ENCODE peak calls at places on chromosomes 16 and 17, in seven cellular contexts. C, U, B, I, F, K and V are unnamed samples.

GRCh38 chr17:1752425-1752941 is 9.4 kb upstream of the SERPINF1 start:
- DNase-seq in F (peak), K (peak), B (peak), I (no peak), C (no peak), U (no peak), V (no peak)

GRCh38 chr16:278863-279366 is 1.5 kb upstream of the ARHGDIG start:
- DNase-seq in U (no peak), C (no peak), I (no peak), B (peak), F (no peak), K (no peak), V (no peak)

GRCh38 chr17:31654936-31655335 is 204.1 kb downstream of the COPRS start:
- DNase-seq in I (no peak), K (no peak), C (no peak), U (no peak), B (no peak), F (no peak), V (no peak)

GRCh38 chr17:5950871-5951270 is 119.3 kb upstream of the WSCD1 start:
- DNase-seq in U (no peak), K (no peak), C (no peak), F (no peak), B (no peak), I (no peak), V (no peak)

GRCh38 chr16:91484-91883 is 13.5 kb downstream of the MPG start:
- DNase-seq in U (no peak), C (no peak), F (no peak), K (no peak), B (no peak), I (peak), V (no peak)

GRCh38 chr17:51817955-51818354 is 340.6 kb downstream of the CA10 start:
- DNase-seq in C (no peak), U (no peak), B (no peak), I (no peak), F (no peak), K (no peak), V (no peak)

GRCh38 chr17:7388856-7389255 is 5.5 kb downstream of the PLSCR3 start:
- DNase-seq in I (no peak), U (no peak), K (no peak), B (no peak), C (no peak), F (no peak), V (no peak)

GRCh38 chr17:63700528-63701441 is 860 bp upstream of the LIMD2 start:
- DNase-seq in F (peak), I (peak), C (no peak), U (no peak), B (peak), K (peak), V (peak)

GRCh38 chr16:7888421-7888820 is 555.8 kb downstream of the RBFOX1 start:
- DNase-seq in I (no peak), K (no peak), U (no peak), B (no peak), C (no peak), F (no peak), V (no peak)

GRCh38 chr17:3917391-3917931 is 1.2 kb upstream of the P2RX1 start:
- DNase-seq in I (no peak), U (no peak), B (no peak), K (no peak), C (no peak), F (peak), V (no peak)

GRCh38 chr17:82791532-82791931 is 39.7 kb downstream of the TBCD start:
- DNase-seq in C (peak), K (no peak), B (no peak), I (peak), F (no peak), U (peak), V (peak)

GRCh38 chr17:76914937-76915336 is 46.7 kb downstream of the MGAT5B start:
- DNase-seq in K (no peak), F (no peak), C (no peak), I (no peak), U (no peak), B (no peak), V (no peak)

GRCh38 chr17:39688475-39688835 is 598 bp upstream of the PGAP3 start:
- DNase-seq in F (no peak), C (no peak), B (no peak), I (no peak), K (no peak), U (no peak), V (no peak)

GRCh38 chr16:82694239-82694874 is 67.6 kb downstream of the CDH13 start:
- DNase-seq in C (peak), B (no peak), F (no peak), U (no peak), K (no peak), I (peak), V (peak)

GRCh38 chr16:8729779-8730334 is 55.4 kb downstream of the ABAT start:
- DNase-seq in I (no peak), K (no peak), F (peak), U (no peak), B (no peak), C (no peak), V (no peak)

GRCh38 chr16:78535098-78535497 is 435.6 kb downstream of the WWOX start:
- DNase-seq in I (no peak), C (no peak), K (no peak), U (no peak), B (no peak), F (no peak), V (no peak)

GRCh38 chr16:54931041-54931756 is 534 bp downstream of the IRX5 start:
- DNase-seq in C (no peak), B (peak), I (no peak), K (no peak), F (no peak), U (no peak), V (no peak)

GRCh38 chr17:29929006-29929543 is 953 bp downstream of the SSH2 start:
- DNase-seq in B (peak), K (no peak), U (peak), I (peak), C (no peak), F (peak), V (no peak)

GRCh38 chr17:75277664-75278071 is 6.6 kb upstream of the MIF4GD start:
- DNase-seq in I (peak), K (no peak), F (no peak), C (peak), U (no peak), B (no peak), V (peak)

GRCh38 chr17:79685121-79685520 is 45.6 kb upstream of the ENPP7 start:
- DNase-seq in F (no peak), I (no peak), B (no peak), K (no peak), C (no peak), U (no peak), V (no peak)

GRCh38 chr16:50839920-50840729 is 98.2 kb downstream of the CYLD start:
- DNase-seq in I (no peak), K (no peak), B (peak), U (no peak), F (no peak), C (no peak), V (no peak)

GRCh38 chr16:17408296-17408695 is 62.5 kb downstream of the XYLT1 start:
- DNase-seq in I (no peak), C (no peak), U (no peak), K (no peak), F (no peak), B (no peak), V (peak)

GRCh38 chr16:84341533-84342295 is 26.6 kb upstream of the ATP2C2 start:
- DNase-seq in B (no peak), I (no peak), F (peak), C (no peak), K (no peak), U (no peak), V (no peak)

GRCh38 chr16:57797526-57798266 is 4.6 kb downstream of the KIFC3 start:
- DNase-seq in B (peak), K (peak), I (no peak), C (no peak), U (no peak), F (peak), V (no peak)

GRCh38 chr16:56915311-56916105 is 16.4 kb upstream of the HERPUD1 start:
- DNase-seq in I (no peak), U (no peak), K (no peak), F (no peak), C (no peak), B (no peak), V (no peak)

GRCh38 chr17:21815352-21816063 is 123.2 kb downstream of the KCNJ18 start:
- DNase-seq in F (no peak), C (no peak), B (no peak), K (no peak), I (no peak), U (no peak), V (no peak)

GRCh38 chr16:9836118-9836736 is 346.0 kb downstream of the GRIN2A start:
- DNase-seq in B (peak), K (no peak), U (no peak), F (no peak), C (no peak), I (no peak), V (peak)

GRCh38 chr16:25614836-25615235 is 76.9 kb upstream of the HS3ST4 start:
- DNase-seq in F (no peak), I (no peak), C (no peak), U (no peak), B (no peak), K (no peak), V (no peak)

GRCh38 chr17:7173687-7174602 is 5.2 kb downstream of the ASGR1 start:
- DNase-seq in B (peak), I (no peak), K (peak), U (no peak), C (no peak), F (no peak), V (no peak)

GRCh38 chr16:3797473-3797872 is 80.1 kb upstream of the TRAP1 start:
- DNase-seq in K (no peak), F (no peak), B (no peak), C (no peak), I (no peak), U (no peak), V (no peak)
- H3K4me3 ChIP-seq in K (no peak), F (no peak), B (no peak), C (no peak), I (no peak), U (no peak), V (no peak)

DNA sequence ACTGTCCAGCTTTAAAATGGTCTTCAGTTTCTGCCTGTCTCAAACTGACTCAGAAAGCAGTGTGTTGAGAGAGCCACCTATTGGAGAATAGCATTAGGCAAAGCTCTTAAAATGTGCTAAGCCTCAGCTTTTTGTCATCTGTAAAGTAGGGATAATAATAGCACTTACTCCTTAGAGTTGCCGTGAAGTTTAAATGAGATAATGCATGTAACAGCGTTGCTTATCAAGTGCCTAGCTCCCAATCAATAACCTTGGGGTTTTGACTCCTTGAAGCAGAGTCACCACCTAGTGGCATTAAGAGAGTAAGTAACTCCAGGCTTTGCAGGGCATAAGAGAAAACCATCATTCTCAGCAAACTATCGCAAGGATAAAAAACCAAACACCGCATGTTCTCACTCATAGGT is 163.3 kb downstream of the HS3ST2 start:
- DNase-seq in I (peak), U (no peak), K (no peak), F (no peak), B (peak), C (no peak), V (peak)
- TF ChIP-seq CTCF in I (peak), U (peak), K (peak), F (no peak), B (peak), C (no peak), V (peak)

GRCh38 chr16:86063696-86064405 is 164.9 kb downstream of the IRF8 start:
- DNase-seq in F (no peak), U (no peak), K (no peak), B (no peak), I (no peak), C (no peak), V (no peak)

GRCh38 chr16:86065711-86066110 is 166.7 kb downstream of the IRF8 start:
- DNase-seq in U (no peak), B (no peak), I (no peak), C (no peak), K (no peak), F (no peak), V (no peak)

GRCh38 chr16:86062271-86062965 is 163.5 kb downstream of the IRF8 start:
- DNase-seq in I (no peak), K (no peak), B (no peak), F (no peak), C (no peak), U (no peak), V (no peak)

GRCh38 chr16:86066755-86067154 is 167.8 kb downstream of the IRF8 start:
- DNase-seq in F (no peak), I (no peak), U (no peak), K (no peak), C (no peak), B (no peak), V (no peak)

GRCh38 chr16:86064431-86065250 is 165.7 kb downstream of the IRF8 start:
- DNase-seq in B (no peak), U (no peak), K (peak), C (no peak), I (no peak), F (no peak), V (no peak)
- H3K4me3 ChIP-seq in B (no peak), U (no peak), K (no peak), C (no peak), I (no peak), F (no peak), V (no peak)

GRCh38 chr16:60077791-60078280 is 1343.7 kb upstream of the GOT2 start:
- DNase-seq in U (no peak), C (no peak), F (no peak), K (no peak), I (no peak), B (no peak), V (no peak)

GRCh38 chr16:60074378-60074777 is 1340.3 kb upstream of the GOT2 start:
- DNase-seq in C (no peak), K (no peak), I (no peak), U (no peak), B (no peak), F (no peak), V (no peak)

DNA sequence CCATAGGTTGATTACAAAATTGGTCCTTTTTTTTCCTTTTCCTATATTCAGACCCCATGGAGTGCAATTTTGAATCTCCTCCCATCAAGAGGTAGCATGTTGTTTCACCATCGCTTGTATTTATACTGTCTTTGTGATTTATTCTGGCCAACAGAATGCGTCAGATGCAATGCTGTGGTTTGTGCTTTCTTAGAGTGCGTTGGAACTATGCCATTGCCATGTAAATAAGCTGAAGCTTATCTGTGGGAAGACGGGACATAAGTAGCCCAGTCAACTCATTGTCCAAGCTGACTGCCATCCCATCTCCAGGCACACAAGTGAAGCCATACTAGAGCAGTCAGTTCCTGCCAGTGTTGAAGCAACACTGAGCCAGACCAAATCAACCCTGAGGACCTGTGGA is 1339.3 kb upstream of the GOT2 start:
- DNase-seq in C (no peak), F (no peak), K (no peak), I (no peak), U (no peak), B (no peak), V (no peak)
- TF ChIP-seq CTCF in C (no peak), F (no peak), K (no peak), I (no peak), U (no peak), B (no peak), V (no peak)

GRCh38 chr16:75147968-75148310 is 385 bp upstream of the ZFP1 start:
- DNase-seq in F (no peak), U (no peak), K (no peak), C (no peak), B (no peak), I (no peak), V (no peak)
- H3K4me3 ChIP-seq in F (no peak), U (peak), K (peak), C (no peak), B (peak), I (peak), V (peak)